ENCODE peak calls at places on chromosome 21, in nine cellular contexts. S, O, M, G, J, B, W, D and U are unnamed samples.

GRCh38 chr21:45276620-45277019 is 11.1 kb downstream of the POFUT2 start:
- DNase-seq in S (no peak), O (no peak), M (no peak), G (no peak), J (no peak), B (no peak), W (no peak), D (peak), U (no peak)

GRCh38 chr21:44006656-44007055 is 5.5 kb upstream of the TRAPPC10 start:
- DNase-seq in S (no peak), O (no peak), M (no peak), G (no peak), J (peak), B (no peak), W (no peak), D (no peak), U (peak)

GRCh38 chr21:29148535-29148934 is 18.1 kb downstream of the MAP3K7CL start:
- DNase-seq in S (no peak), O (no peak), M (no peak), G (no peak), J (no peak), B (no peak), W (no peak), D (no peak), U (no peak)

GRCh38 chr21:46255166-46255565 is 26.6 kb upstream of the LSS start:
- DNase-seq in S (no peak), O (no peak), M (no peak), G (no peak), J (no peak), B (no peak), W (no peak), D (no peak), U (no peak)

GRCh38 chr21:27246741-27247140 is 279.9 kb upstream of the ADAMTS5 start:
- DNase-seq in S (peak), O (peak), M (no peak), G (no peak), J (peak), B (peak), W (no peak), D (no peak), U (no peak)

GRCh38 chr21:42406201-42406601 is 2.5 kb downstream of the UBASH3A start:
- DNase-seq in S (no peak), O (no peak), M (no peak), G (no peak), J (no peak), B (no peak), W (no peak), D (no peak), U (no peak)

GRCh38 chr21:14880922-14881321 is 183.9 kb downstream of the NRIP1 start:
- DNase-seq in S (no peak), O (peak), M (no peak), G (no peak), J (peak), B (peak), W (no peak), D (no peak), U (no peak)

GRCh38 chr21:44051462-44051941 is 39.4 kb downstream of the TRAPPC10 start:
- DNase-seq in S (peak), O (no peak), M (peak), G (no peak), J (peak), B (no peak), W (no peak), D (no peak), U (peak)

GRCh38 chr21:20570824-20571232 is 427.4 kb upstream of the NCAM2 start:
- DNase-seq in S (no peak), O (no peak), M (no peak), G (no peak), J (no peak), B (peak), W (no peak), D (no peak), U (no peak)

GRCh38 chr21:41973861-41974751 is 20.3 kb upstream of the C2CD2 start:
- DNase-seq in S (no peak), O (no peak), M (no peak), G (no peak), J (no peak), B (no peak), W (peak), D (no peak), U (no peak)

GRCh38 chr21:27693376-27693775 is 726.5 kb upstream of the ADAMTS5 start:
- DNase-seq in S (no peak), O (peak), M (no peak), G (no peak), J (peak), B (peak), W (no peak), D (no peak), U (no peak)

GRCh38 chr21:46538851-46539666 is 65.8 kb downstream of the S100B start:
- DNase-seq in S (no peak), O (no peak), M (no peak), G (no peak), J (no peak), B (no peak), W (no peak), D (no peak), U (peak)

GRCh38 chr21:43302356-43302700 is 124.6 kb downstream of the SIK1 start:
- DNase-seq in S (no peak), O (no peak), M (no peak), G (no peak), J (no peak), B (no peak), W (no peak), D (no peak), U (no peak)

GRCh38 chr21:27647401-27647800 is 680.5 kb upstream of the ADAMTS5 start:
- DNase-seq in S (no peak), O (no peak), M (no peak), G (no peak), J (no peak), B (peak), W (no peak), D (no peak), U (no peak)

GRCh38 chr21:14916676-14917141 is 148.1 kb downstream of the NRIP1 start:
- DNase-seq in S (no peak), O (no peak), M (no peak), G (no peak), J (peak), B (peak), W (no peak), D (no peak), U (no peak)

GRCh38 chr21:36097427-36098230 is 27.8 kb downstream of the CBR1 start:
- DNase-seq in S (no peak), O (no peak), M (no peak), G (no peak), J (peak), B (peak), W (peak), D (no peak), U (no peak)

GRCh38 chr21:38027901-38028300 is 111.6 kb upstream of the KCNJ6 start:
- DNase-seq in S (no peak), O (no peak), M (no peak), G (no peak), J (peak), B (peak), W (no peak), D (no peak), U (no peak)

GRCh38 chr21:33884361-33885157 is 31.0 kb downstream of the ATP5PO start:
- DNase-seq in S (no peak), O (no peak), M (no peak), G (no peak), J (no peak), B (no peak), W (no peak), D (no peak), U (no peak)

GRCh38 chr21:25171438-25171837 is 435.8 kb downstream of the MRPL39 start:
- DNase-seq in S (no peak), O (peak), M (no peak), G (no peak), J (no peak), B (no peak), W (no peak), D (no peak), U (no peak)

GRCh38 chr21:35319684-35320083 is 270.6 kb upstream of the RUNX1 start:
- DNase-seq in S (no peak), O (no peak), M (no peak), G (no peak), J (no peak), B (peak), W (no peak), D (no peak), U (no peak)

GRCh38 chr21:28884481-28884880 is 108.2 kb downstream of the LTN1 start:
- DNase-seq in S (no peak), O (no peak), M (no peak), G (no peak), J (no peak), B (no peak), W (no peak), D (no peak), U (no peak)

GRCh38 chr21:42696026-42696380 is 42.6 kb downstream of the PDE9A start:
- DNase-seq in S (no peak), O (no peak), M (no peak), G (no peak), J (no peak), B (no peak), W (no peak), D (no peak), U (no peak)

GRCh38 chr21:25879203-25879602 is 144.4 kb downstream of the GABPA start:
- DNase-seq in S (no peak), O (no peak), M (no peak), G (no peak), J (no peak), B (no peak), W (no peak), D (no peak), U (no peak)

GRCh38 chr21:31536138-31536537 is 123.4 kb upstream of the SOD1 start:
- DNase-seq in S (no peak), O (no peak), M (no peak), G (no peak), J (no peak), B (no peak), W (no peak), D (no peak), U (no peak)

GRCh38 chr21:42392731-42393442 is 3.0 kb downstream of the TMPRSS3 start:
- DNase-seq in S (no peak), O (no peak), M (no peak), G (no peak), J (peak), B (peak), W (peak), D (no peak), U (no peak)

GRCh38 chr21:36709868-36710728 is 11.2 kb downstream of the SIM2 start:
- DNase-seq in S (no peak), O (no peak), M (no peak), G (no peak), J (no peak), B (no peak), W (no peak), D (peak), U (no peak)

GRCh38 chr21:43861716-43862115 is 3.3 kb upstream of the AGPAT3 start:
- DNase-seq in S (no peak), O (no peak), M (no peak), G (no peak), J (no peak), B (no peak), W (no peak), D (no peak), U (no peak)

GRCh38 chr21:15063821-15064575 is 802 bp downstream of the NRIP1 start:
- DNase-seq in S (no peak), O (no peak), M (peak), G (no peak), J (peak), B (peak), W (peak), D (peak), U (peak)

GRCh38 chr21:25127007-25127406 is 480.3 kb downstream of the MRPL39 start:
- DNase-seq in S (no peak), O (no peak), M (no peak), G (no peak), J (no peak), B (no peak), W (no peak), D (no peak), U (no peak)

GRCh38 chr21:44927587-44928461 is 7.1 kb upstream of the ITGB2 start:
- DNase-seq in S (no peak), O (peak), M (no peak), G (peak), J (peak), B (peak), W (peak), D (no peak), U (no peak)

GRCh38 chr21:46119565-46120271 is 21.8 kb downstream of the COL6A2 start:
- DNase-seq in S (no peak), O (no peak), M (no peak), G (no peak), J (no peak), B (no peak), W (no peak), D (peak), U (no peak)

GRCh38 chr21:41786521-41786987 is 19.7 kb upstream of the RIPK4 start:
- DNase-seq in S (no peak), O (peak), M (no peak), G (no peak), J (no peak), B (peak), W (no peak), D (peak), U (no peak)

GRCh38 chr21:24045775-24046215 is 1561.5 kb downstream of the MRPL39 start:
- DNase-seq in S (peak), O (peak), M (peak), G (no peak), J (peak), B (no peak), W (no peak), D (peak), U (peak)

GRCh38 chr21:45562401-45562800 is 20.2 kb upstream of the SLC19A1 start:
- DNase-seq in S (no peak), O (no peak), M (no peak), G (no peak), J (no peak), B (no peak), W (no peak), D (no peak), U (no peak)

GRCh38 chr21:42123509-42123908 is 52.4 kb downstream of the UMODL1 start:
- DNase-seq in S (no peak), O (no peak), M (no peak), G (no peak), J (no peak), B (no peak), W (no peak), D (no peak), U (no peak)

GRCh38 chr21:40208206-40208950 is 341.1 kb downstream of the PCP4 start:
- DNase-seq in S (no peak), O (no peak), M (no peak), G (no peak), J (no peak), B (no peak), W (no peak), D (no peak), U (no peak)

GRCh38 chr21:26032263-26032662 is 138.3 kb downstream of the APP start:
- DNase-seq in S (no peak), O (no peak), M (no peak), G (no peak), J (no peak), B (peak), W (no peak), D (no peak), U (no peak)

GRCh38 chr21:44932366-44933181 is 7.3 kb upstream of the SLX9 start:
- DNase-seq in S (no peak), O (no peak), M (no peak), G (no peak), J (no peak), B (no peak), W (no peak), D (no peak), U (no peak)

GRCh38 chr21:15730484-15731242 is 881 bp downstream of the USP25 start:
- DNase-seq in S (no peak), O (no peak), M (no peak), G (no peak), J (no peak), B (no peak), W (no peak), D (no peak), U (no peak)